ENCODE peak calls at places on chromosome 22, in nine cellular contexts. R, V, X, P, C, T, M, W and D are unnamed samples.

GRCh38 chr22:38257170-38257569 is 15.6 kb downstream of the TMEM184B start:
- DNase-seq in R (no peak), V (no peak), X (no peak), P (peak), C (no peak), T (no peak), M (no peak), W (no peak), D (no peak)

GRCh38 chr22:26041931-26042330 is 127.3 kb upstream of the SEZ6L start:
- DNase-seq in R (no peak), V (no peak), X (no peak), P (no peak), C (no peak), T (no peak), M (no peak), W (no peak), D (no peak)

GRCh38 chr22:46537946-46538815 is 761 bp upstream of the CELSR1 start:
- DNase-seq in R (no peak), V (no peak), X (no peak), P (peak), C (peak), T (peak), M (no peak), W (no peak), D (no peak)

GRCh38 chr22:50071432-50072166 is 13.5 kb upstream of the TTLL8 start:
- DNase-seq in R (no peak), V (no peak), X (no peak), P (no peak), C (peak), T (no peak), M (no peak), W (no peak), D (no peak)

GRCh38 chr22:45788530-45788929 is 116.9 kb downstream of the ATXN10 start:
- DNase-seq in R (no peak), V (no peak), X (no peak), P (no peak), C (no peak), T (no peak), M (no peak), W (no peak), D (no peak)

GRCh38 chr22:29457730-29458129 is 19.3 kb downstream of the RFPL1 start:
- DNase-seq in R (no peak), V (no peak), X (no peak), P (peak), C (peak), T (peak), M (no peak), W (no peak), D (no peak)

GRCh38 chr22:37163618-37164534 is 14.2 kb upstream of the IL2RB start:
- DNase-seq in R (peak), V (no peak), X (peak), P (no peak), C (no peak), T (no peak), M (no peak), W (no peak), D (no peak)

GRCh38 chr22:19733755-19734154 is 10.4 kb downstream of the GP1BB start:
- DNase-seq in R (no peak), V (no peak), X (no peak), P (no peak), C (no peak), T (no peak), M (no peak), W (no peak), D (no peak)

GRCh38 chr22:24144471-24145115 is 36.7 kb upstream of the SUSD2 start:
- DNase-seq in R (no peak), V (no peak), X (no peak), P (no peak), C (no peak), T (no peak), M (peak), W (no peak), D (no peak)
- H3K27ac ChIP-seq in R (peak), V (peak), X (no peak), P (no peak), C (no peak), T (no peak), M (peak), W (no peak), D (peak)

DNA sequence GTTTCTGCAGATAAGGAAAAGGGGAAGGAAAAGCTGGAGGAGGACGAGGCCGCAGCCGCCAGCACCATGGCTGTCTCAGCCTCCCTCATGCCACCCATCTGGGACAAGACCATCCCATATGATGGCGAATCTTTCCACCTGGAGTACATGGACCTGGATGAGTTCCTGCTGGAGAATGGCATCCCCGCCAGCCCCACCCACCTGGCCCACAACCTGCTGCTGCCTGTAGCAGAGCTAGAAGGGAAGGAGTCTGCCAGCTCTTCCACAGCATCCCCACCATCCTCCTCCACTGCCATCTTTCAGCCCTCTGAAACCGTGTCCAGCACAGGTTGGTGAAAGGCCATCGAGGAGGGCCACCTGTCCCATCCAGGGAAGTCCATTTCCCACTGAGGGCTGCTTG is 5.6 kb downstream of the TEF start:
- DNase-seq in R (no peak), V (no peak), X (no peak), P (no peak), C (no peak), T (no peak), M (no peak), W (no peak), D (no peak)
- H3K27ac ChIP-seq in R (no peak), V (no peak), X (no peak), P (no peak), C (no peak), T (no peak), M (no peak), W (no peak), D (no peak)

DNA sequence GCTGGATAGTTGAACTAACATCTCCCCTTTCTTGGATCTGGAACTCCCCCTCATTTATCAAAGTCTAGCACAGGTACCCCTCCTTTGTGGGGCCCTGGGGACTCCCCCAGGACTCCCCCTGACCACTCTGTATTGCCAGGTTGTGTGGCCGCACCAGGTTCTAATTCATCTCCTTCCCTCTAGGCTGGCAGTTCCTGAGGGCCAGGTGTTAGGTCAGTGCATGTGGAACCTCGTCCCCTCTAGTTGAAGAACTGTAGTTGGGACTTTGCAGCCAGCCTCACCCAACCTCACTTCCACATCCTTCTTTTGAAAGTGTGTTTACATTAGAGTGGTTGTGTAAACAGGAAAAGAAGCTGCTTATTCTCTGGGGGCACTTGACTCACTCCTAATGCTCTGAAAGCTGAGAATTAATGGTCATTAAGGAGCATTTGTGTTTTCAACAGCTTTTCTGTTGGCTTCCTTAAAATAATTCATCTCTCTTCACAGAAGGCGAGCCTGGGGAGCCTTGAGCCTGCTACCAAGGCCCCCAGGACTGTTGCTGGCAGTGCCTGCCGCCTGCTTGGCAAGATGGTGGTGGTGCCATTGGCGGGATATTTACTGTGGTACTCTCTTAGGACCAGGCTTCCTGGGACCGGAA is 11.8 kb downstream of the UPB1 start:
- DNase-seq in R (no peak), V (peak), X (no peak), P (peak), C (no peak), T (peak), M (no peak), W (no peak), D (no peak)
- H3K27ac ChIP-seq in R (peak), V (no peak), X (no peak), P (no peak), C (no peak), T (no peak), M (no peak), W (no peak), D (no peak)

DNA sequence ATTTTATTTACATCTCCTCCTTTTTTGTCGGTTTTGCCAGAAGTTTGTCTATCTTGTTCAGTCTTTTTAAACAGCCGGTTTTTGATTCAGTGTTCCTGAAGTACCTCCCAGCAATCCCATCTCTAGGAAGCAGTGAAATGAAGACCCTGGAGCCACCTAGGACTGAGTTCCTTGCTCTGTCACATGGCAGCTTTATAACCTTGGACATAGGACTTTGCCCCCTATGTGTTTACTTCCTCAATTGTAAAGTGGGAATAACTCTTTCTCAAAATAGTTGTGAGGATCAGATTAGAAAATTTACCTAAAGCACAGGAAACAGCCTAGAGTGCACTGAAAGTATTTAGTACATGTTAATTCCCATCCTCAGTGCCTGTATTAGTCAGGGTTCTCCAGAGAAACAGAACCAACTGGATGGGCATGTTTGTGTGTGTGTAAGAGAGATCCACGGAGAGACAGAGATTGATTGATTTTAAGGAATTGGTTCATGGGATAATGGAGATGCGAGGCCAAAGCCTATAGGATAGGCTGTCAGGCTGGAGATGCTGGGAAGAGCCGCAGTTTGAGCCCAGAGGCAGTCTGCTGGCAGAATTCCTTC is 20.0 kb downstream of the FAM83F start:
- DNase-seq in R (no peak), V (no peak), X (no peak), P (no peak), C (peak), T (no peak), M (no peak), W (no peak), D (no peak)
- H3K27ac ChIP-seq in R (no peak), V (peak), X (no peak), P (no peak), C (peak), T (no peak), M (no peak), W (no peak), D (no peak)